ENCODE peak calls at places on chromosomes 1 and 21, in seven cellular contexts. One of them, this sample, is unnamed.

GRCh38 chr1:29256395-29256794 is 20.1 kb downstream of the PTPRU start:
- DNase-seq in astrocyte of the spinal cord: no peak
- DNase-seq in BE2C: no peak
- DNase-seq in fibroblast of lung: no peak
- DNase-seq in HCT116: no peak
- DNase-seq in breast epithelium: no peak
- DNase-seq in colonic mucosa: no peak
- DNase-seq in this sample: no peak

GRCh38 chr1:11301593-11301992 is 28.6 kb downstream of the UBIAD1 start:
- DNase-seq in astrocyte of the spinal cord: no peak
- DNase-seq in BE2C: peak; percentile 69
- DNase-seq in fibroblast of lung: no peak
- DNase-seq in HCT116: no peak
- DNase-seq in breast epithelium: no peak
- DNase-seq in colonic mucosa: no peak
- DNase-seq in this sample: no peak

GRCh38 chr1:207152792-207153434 is 48.9 kb downstream of the C4BPA start:
- DNase-seq in astrocyte of the spinal cord: no peak
- DNase-seq in BE2C: no peak
- DNase-seq in fibroblast of lung: no peak
- DNase-seq in HCT116: peak; percentile 99
- DNase-seq in breast epithelium: no peak
- DNase-seq in colonic mucosa: no peak
- DNase-seq in this sample: no peak

GRCh38 chr1:55081905-55082296 is 42.6 kb downstream of the PCSK9 start:
- DNase-seq in astrocyte of the spinal cord: peak; percentile 5
- DNase-seq in BE2C: no peak
- DNase-seq in fibroblast of lung: no peak
- DNase-seq in HCT116: no peak
- DNase-seq in breast epithelium: no peak
- DNase-seq in colonic mucosa: no peak
- DNase-seq in this sample: no peak

GRCh38 chr1:58802640-58803476 is 19.0 kb upstream of the JUN start:
- DNase-seq in astrocyte of the spinal cord: no peak
- DNase-seq in BE2C: no peak
- DNase-seq in fibroblast of lung: no peak
- DNase-seq in HCT116: no peak
- DNase-seq in breast epithelium: no peak
- DNase-seq in colonic mucosa: no peak
- DNase-seq in this sample: no peak

GRCh38 chr1:43423672-43424550 is 29.8 kb downstream of the HYI start:
- DNase-seq in astrocyte of the spinal cord: no peak
- DNase-seq in BE2C: no peak
- DNase-seq in fibroblast of lung: no peak
- DNase-seq in HCT116: peak; percentile 63
- DNase-seq in breast epithelium: no peak
- DNase-seq in colonic mucosa: peak; percentile 53
- DNase-seq in this sample: no peak

GRCh38 chr1:29453502-29454240 is 217.3 kb downstream of the PTPRU start:
- DNase-seq in astrocyte of the spinal cord: peak; percentile 12
- DNase-seq in BE2C: peak; percentile 28
- DNase-seq in fibroblast of lung: peak; percentile 48
- DNase-seq in HCT116: peak; percentile 70
- DNase-seq in breast epithelium: peak; percentile 31
- DNase-seq in colonic mucosa: peak; percentile 22
- DNase-seq in this sample: no peak

GRCh38 chr1:239587066-239587465 is 200.7 kb downstream of the CHRM3 start:
- DNase-seq in astrocyte of the spinal cord: no peak
- DNase-seq in BE2C: no peak
- DNase-seq in fibroblast of lung: no peak
- DNase-seq in HCT116: no peak
- DNase-seq in breast epithelium: no peak
- DNase-seq in colonic mucosa: no peak
- DNase-seq in this sample: no peak

GRCh38 chr1:88462481-88463261 is 221.4 kb upstream of the PKN2 start:
- DNase-seq in astrocyte of the spinal cord: peak; percentile 32
- DNase-seq in BE2C: peak; percentile 53
- DNase-seq in fibroblast of lung: peak; percentile 59
- DNase-seq in HCT116: no peak
- DNase-seq in breast epithelium: no peak
- DNase-seq in colonic mucosa: no peak
- DNase-seq in this sample: no peak

GRCh38 chr1:235329139-235329808 is 904 bp downstream of the GGPS1 start:
- DNase-seq in astrocyte of the spinal cord: no peak
- DNase-seq in BE2C: peak; percentile 43
- DNase-seq in fibroblast of lung: peak; percentile 49
- DNase-seq in HCT116: no peak
- DNase-seq in breast epithelium: no peak
- DNase-seq in colonic mucosa: peak; percentile 42
- DNase-seq in this sample: no peak

GRCh38 chr1:71365451-71365850 is 284.6 kb upstream of the ZRANB2 start:
- DNase-seq in astrocyte of the spinal cord: peak; percentile 28
- DNase-seq in BE2C: no peak
- DNase-seq in fibroblast of lung: peak; percentile 27
- DNase-seq in HCT116: no peak
- DNase-seq in breast epithelium: no peak
- DNase-seq in colonic mucosa: no peak
- DNase-seq in this sample: no peak

GRCh38 chr1:111283838-111284237 is 6.8 kb upstream of the CHIA start:
- DNase-seq in astrocyte of the spinal cord: no peak
- DNase-seq in BE2C: no peak
- DNase-seq in fibroblast of lung: no peak
- DNase-seq in HCT116: no peak
- DNase-seq in breast epithelium: no peak
- DNase-seq in colonic mucosa: no peak
- DNase-seq in this sample: no peak

GRCh38 chr21:46182548-46183336 is 1.5 kb downstream of the SPATC1L start:
- DNase-seq in astrocyte of the spinal cord: no peak
- DNase-seq in BE2C: no peak
- DNase-seq in fibroblast of lung: no peak
- DNase-seq in HCT116: no peak
- DNase-seq in breast epithelium: no peak
- DNase-seq in colonic mucosa: peak; percentile 20
- DNase-seq in this sample: no peak

GRCh38 chr1:207181838-207182237 is 77.8 kb downstream of the C4BPA start:
- DNase-seq in astrocyte of the spinal cord: no peak
- DNase-seq in BE2C: no peak
- DNase-seq in fibroblast of lung: no peak
- DNase-seq in HCT116: no peak
- DNase-seq in breast epithelium: no peak
- DNase-seq in colonic mucosa: no peak
- DNase-seq in this sample: no peak

GRCh38 chr1:38142606-38143005 is 96.0 kb upstream of the POU3F1 start:
- DNase-seq in astrocyte of the spinal cord: no peak
- DNase-seq in BE2C: no peak
- DNase-seq in fibroblast of lung: no peak
- DNase-seq in HCT116: no peak
- DNase-seq in breast epithelium: no peak
- DNase-seq in colonic mucosa: no peak
- DNase-seq in this sample: no peak

GRCh38 chr1:37234941-37235418 is 200.7 kb upstream of the GRIK3 start:
- DNase-seq in astrocyte of the spinal cord: no peak
- DNase-seq in BE2C: no peak
- DNase-seq in fibroblast of lung: no peak
- DNase-seq in HCT116: no peak
- DNase-seq in breast epithelium: no peak
- DNase-seq in colonic mucosa: no peak
- DNase-seq in this sample: no peak

GRCh38 chr1:64526312-64526711 is 56.4 kb downstream of the CACHD1 start:
- DNase-seq in astrocyte of the spinal cord: no peak
- DNase-seq in BE2C: no peak
- DNase-seq in fibroblast of lung: no peak
- DNase-seq in HCT116: no peak
- DNase-seq in breast epithelium: no peak
- DNase-seq in colonic mucosa: no peak
- DNase-seq in this sample: no peak

GRCh38 chr1:218304281-218305039 is 19.4 kb downstream of the RRP15 start:
- DNase-seq in astrocyte of the spinal cord: peak; percentile 58
- DNase-seq in BE2C: peak; percentile 88
- DNase-seq in fibroblast of lung: peak; percentile 68
- DNase-seq in HCT116: no peak
- DNase-seq in breast epithelium: no peak
- DNase-seq in colonic mucosa: no peak
- DNase-seq in this sample: no peak

GRCh38 chr1:180614746-180615145 is 17.1 kb upstream of the XPR1 start:
- DNase-seq in astrocyte of the spinal cord: peak; percentile 65
- DNase-seq in BE2C: no peak
- DNase-seq in fibroblast of lung: peak; percentile 82
- DNase-seq in HCT116: no peak
- DNase-seq in breast epithelium: no peak
- DNase-seq in colonic mucosa: no peak
- DNase-seq in this sample: no peak

GRCh38 chr1:175188936-175189335 is 3.6 kb downstream of the KIAA0040 start:
- DNase-seq in astrocyte of the spinal cord: no peak
- DNase-seq in BE2C: no peak
- DNase-seq in fibroblast of lung: no peak
- DNase-seq in HCT116: no peak
- DNase-seq in breast epithelium: no peak
- DNase-seq in colonic mucosa: peak; percentile 47
- DNase-seq in this sample: no peak

GRCh38 chr1:61284226-61284854 is 202.0 kb downstream of the NFIA start:
- DNase-seq in astrocyte of the spinal cord: no peak
- DNase-seq in BE2C: no peak
- DNase-seq in fibroblast of lung: no peak
- DNase-seq in HCT116: no peak
- DNase-seq in breast epithelium: no peak
- DNase-seq in colonic mucosa: no peak
- DNase-seq in this sample: no peak

GRCh38 chr1:116336250-116336649 is 36.8 kb upstream of the ATP1A1 start:
- DNase-seq in astrocyte of the spinal cord: no peak
- DNase-seq in BE2C: no peak
- DNase-seq in fibroblast of lung: no peak
- DNase-seq in HCT116: no peak
- DNase-seq in breast epithelium: no peak
- DNase-seq in colonic mucosa: peak; percentile 53
- DNase-seq in this sample: no peak

GRCh38 chr21:33116669-33117267 is 46.8 kb downstream of the OLIG1 start:
- DNase-seq in astrocyte of the spinal cord: no peak
- DNase-seq in BE2C: no peak
- DNase-seq in fibroblast of lung: no peak
- DNase-seq in HCT116: no peak
- DNase-seq in breast epithelium: no peak
- DNase-seq in colonic mucosa: no peak
- DNase-seq in this sample: no peak

GRCh38 chr1:25192154-25192553 is 40.1 kb downstream of the SYF2 start:
- DNase-seq in astrocyte of the spinal cord: no peak
- DNase-seq in BE2C: no peak
- DNase-seq in fibroblast of lung: no peak
- DNase-seq in HCT116: no peak
- DNase-seq in breast epithelium: no peak
- DNase-seq in colonic mucosa: no peak
- DNase-seq in this sample: no peak
- TF ChIP-seq CTCF in astrocyte of the spinal cord: no peak
- TF ChIP-seq CTCF in BE2C: no peak
- TF ChIP-seq CTCF in fibroblast of lung: no peak
- TF ChIP-seq CTCF in HCT116: no peak
- TF ChIP-seq CTCF in breast epithelium: no peak
- TF ChIP-seq CTCF in colonic mucosa: no peak
- TF ChIP-seq CTCF in this sample: no peak

DNA sequence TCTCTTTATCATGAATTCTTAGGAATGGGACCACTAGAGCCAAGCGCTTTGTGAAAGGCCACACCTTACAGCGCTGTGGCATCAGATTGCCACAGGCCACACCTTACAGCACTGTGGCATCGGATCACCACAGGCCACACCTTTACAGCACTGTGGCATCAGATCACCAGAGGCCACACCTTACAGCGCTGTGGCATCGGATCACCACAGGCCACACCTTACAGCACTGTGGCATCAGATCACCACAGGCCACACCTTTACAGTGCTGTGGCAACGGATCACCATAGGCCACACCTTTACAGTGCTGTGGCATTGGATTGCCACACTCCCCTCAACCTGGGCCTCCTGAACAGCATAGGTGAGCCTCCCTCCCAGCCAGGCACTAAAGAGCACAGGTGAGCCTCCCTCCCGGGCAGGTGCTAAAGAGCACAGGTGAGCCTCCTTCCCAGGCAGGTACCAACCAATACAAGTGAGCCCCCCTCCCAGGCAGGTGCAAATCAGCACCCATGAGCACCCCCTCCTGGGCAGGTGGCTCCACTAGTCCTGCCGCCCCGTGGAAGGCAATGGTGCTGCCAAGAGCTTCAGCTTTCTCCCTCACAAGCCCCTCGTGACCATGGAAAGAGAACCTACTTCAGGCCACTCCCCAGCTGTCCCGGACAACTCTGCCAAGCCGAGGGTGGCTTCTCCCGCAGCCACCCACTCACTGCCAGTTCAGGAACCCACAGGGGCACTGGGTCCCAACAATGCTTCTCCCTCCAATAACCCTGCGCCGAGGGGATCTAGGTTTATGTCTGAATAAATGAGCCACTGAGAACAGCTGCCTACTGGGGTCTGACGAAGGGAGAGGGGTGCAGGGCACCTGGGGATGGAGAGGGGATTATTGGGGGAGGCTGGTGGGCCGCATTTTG is 46.7 kb downstream of the PRDM15 start:
- DNase-seq in astrocyte of the spinal cord: no peak
- DNase-seq in BE2C: no peak
- DNase-seq in fibroblast of lung: no peak
- DNase-seq in HCT116: no peak
- DNase-seq in breast epithelium: no peak
- DNase-seq in colonic mucosa: no peak
- DNase-seq in this sample: no peak
- H3K4me3 ChIP-seq in astrocyte of the spinal cord: no peak overlapping the region
- H3K4me3 ChIP-seq in BE2C: no peak overlapping the region
- H3K4me3 ChIP-seq in fibroblast of lung: no peak overlapping the region
- H3K4me3 ChIP-seq in HCT116: no peak overlapping the region
- H3K4me3 ChIP-seq in breast epithelium: no peak overlapping the region
- H3K4me3 ChIP-seq in colonic mucosa: no peak overlapping the region
- H3K4me3 ChIP-seq in this sample: no peak overlapping the region

GRCh38 chr1:40770296-40771070 is 13.1 kb upstream of the KCNQ4 start:
- DNase-seq in astrocyte of the spinal cord: no peak
- DNase-seq in BE2C: no peak
- DNase-seq in fibroblast of lung: no peak
- DNase-seq in HCT116: no peak
- DNase-seq in breast epithelium: no peak
- DNase-seq in colonic mucosa: no peak
- DNase-seq in this sample: no peak
- TF ChIP-seq CTCF in astrocyte of the spinal cord: peak; percentile 11
- TF ChIP-seq CTCF in BE2C: no peak
- TF ChIP-seq CTCF in fibroblast of lung: no peak
- TF ChIP-seq CTCF in HCT116: peak; percentile 43
- TF ChIP-seq CTCF in breast epithelium: no peak
- TF ChIP-seq CTCF in colonic mucosa: no peak
- TF ChIP-seq CTCF in this sample: no peak

DNA sequence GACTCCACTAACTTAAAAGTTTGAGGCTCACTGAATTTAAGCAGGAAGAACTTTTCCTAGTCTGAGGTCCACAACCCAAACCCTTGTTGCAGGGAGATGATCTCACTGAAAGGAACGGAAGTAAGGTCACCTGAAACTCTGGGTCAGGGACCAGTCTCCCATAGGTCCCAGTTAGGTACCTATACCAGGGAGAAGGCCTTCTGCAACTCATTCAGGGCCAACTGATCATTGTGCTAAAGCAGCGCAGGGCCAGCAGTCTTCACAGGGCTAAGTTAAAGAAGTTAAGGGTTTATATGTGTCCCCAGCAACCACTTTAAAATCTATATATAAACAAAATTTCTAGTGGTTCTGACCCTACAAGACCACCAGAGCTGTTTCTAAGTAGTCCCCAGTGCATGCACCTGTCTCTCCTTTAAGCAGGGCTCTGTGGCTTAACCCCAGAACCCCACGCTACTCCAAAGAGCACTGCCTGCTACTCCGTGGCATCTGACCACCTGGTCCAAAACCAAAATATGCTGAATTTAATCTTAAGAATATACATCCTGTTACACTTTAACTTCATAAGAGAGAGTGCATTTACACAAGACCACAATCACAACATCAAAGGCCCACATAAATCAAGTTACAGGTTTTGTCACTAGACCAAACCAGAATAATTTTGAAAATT is 2.8 kb downstream of the SRSF10 start:
- DNase-seq in astrocyte of the spinal cord: no peak
- DNase-seq in BE2C: no peak
- DNase-seq in fibroblast of lung: no peak
- DNase-seq in HCT116: no peak
- DNase-seq in breast epithelium: no peak
- DNase-seq in colonic mucosa: no peak
- DNase-seq in this sample: no peak
- H3K4me3 ChIP-seq in astrocyte of the spinal cord: no peak overlapping the region
- H3K4me3 ChIP-seq in BE2C: peak overlapping the region; percentile 14
- H3K4me3 ChIP-seq in fibroblast of lung: peak overlapping the region; percentile 99
- H3K4me3 ChIP-seq in HCT116: no peak overlapping the region
- H3K4me3 ChIP-seq in breast epithelium: no peak overlapping the region
- H3K4me3 ChIP-seq in colonic mucosa: no peak overlapping the region
- H3K4me3 ChIP-seq in this sample: peak overlapping the region; percentile 92

This sample was measured in thoracic aorta.